ENCODE peak calls at places on chromosomes 3 and 15, in eight cellular contexts. R is activated CD4-positive, alpha-beta T cell treated with anti-CD3 and anti-CD28 coated beads, Interleukin-2, amount 10 ng/mL, durations not matched to agents 7 days and 5 days; S is mesendoderm; X is left cardiac atrium; E is GM23338; T is cardiac muscle cell; P is NCI-H345; A is CD4-positive, alpha-beta memory T cell. G is an unnamed sample.

GRCh38 chr3:46501702-46502101 is 3.9 kb downstream of the RTP3 start:
- DNase-seq in R (no peak), S (no peak), X (no peak), E (no peak), T (no peak), P (no peak), A (no peak), G (no peak)

GRCh38 chr3:45145681-45146614 is at the start of gene CDCP1:
- DNase-seq in R (peak), S (peak), X (no peak), E (peak), T (no peak), P (peak), A (no peak), G (peak)

GRCh38 chr3:194817592-194818325 is 132.1 kb downstream of the FAM43A start:
- DNase-seq in R (no peak), S (no peak), X (no peak), E (no peak), T (no peak), P (no peak), A (no peak), G (no peak)

GRCh38 chr15:36265422-36265821 is 314.0 kb upstream of the CDIN1 start:
- DNase-seq in R (no peak), S (no peak), X (no peak), E (no peak), T (no peak), P (peak), A (no peak), G (no peak)

GRCh38 chr3:157201648-157202278 is 41.8 kb upstream of the CCNL1 start:
- DNase-seq in R (no peak), S (peak), X (no peak), E (peak), T (peak), P (peak), A (peak), G (peak)

GRCh38 chr3:59713971-59714370 is 664.1 kb upstream of the CFAP20DC start:
- DNase-seq in R (no peak), S (no peak), X (no peak), E (no peak), T (no peak), P (no peak), A (no peak), G (no peak)

GRCh38 chr3:154779571-154779970 is 300.5 kb upstream of the MME start:
- DNase-seq in R (no peak), S (no peak), X (no peak), E (no peak), T (no peak), P (no peak), A (no peak), G (no peak)

GRCh38 chr3:171967137-171967783 is 72.1 kb upstream of the FNDC3B start:
- DNase-seq in R (no peak), S (peak), X (no peak), E (no peak), T (no peak), P (no peak), A (no peak), G (peak)

GRCh38 chr3:13229291-13229949 is 156.2 kb upstream of the IQSEC1 start:
- DNase-seq in R (peak), S (peak), X (no peak), E (peak), T (no peak), P (peak), A (no peak), G (peak)

GRCh38 chr3:187739125-187739560 is 6.1 kb downstream of the BCL6 start:
- DNase-seq in R (peak), S (no peak), X (peak), E (peak), T (no peak), P (peak), A (peak), G (no peak)

GRCh38 chr3:36695769-36696137 is 68.6 kb downstream of the DCLK3 start:
- DNase-seq in R (no peak), S (no peak), X (no peak), E (no peak), T (no peak), P (no peak), A (no peak), G (no peak)

GRCh38 chr15:25374143-25374542 is 64.7 kb downstream of the UBE3A start:
- DNase-seq in R (no peak), S (no peak), X (no peak), E (no peak), T (no peak), P (no peak), A (no peak), G (no peak)